ENCODE peak calls at places on chromosomes 4 and X, in four cellular contexts. T is kidney tubule cell, R is NAMALWA, B is ELR. I is an unnamed sample.

GRCh38 chr4:128590034-128590740 is 219.3 kb upstream of the JADE1 start:
- DNase-seq in T (peak), R (no peak), B (no peak), I (no peak)

GRCh38 chrX:150326843-150327242 is 36.3 kb upstream of the MAMLD1 start:
- DNase-seq in T (no peak), R (no peak), B (no peak), I (no peak)

GRCh38 chr4:10028910-10029309 is 7.6 kb upstream of the SLC2A9 start:
- DNase-seq in T (peak), R (no peak), B (no peak), I (no peak)

GRCh38 chrX:155819525-155819924 is 61.6 kb upstream of the VAMP7 start:
- DNase-seq in T (peak), R (no peak), B (no peak), I (no peak)

GRCh38 chrX:119604778-119605177 is 1.4 kb downstream of the NKRF start:
- DNase-seq in T (no peak), R (no peak), B (no peak), I (no peak)

GRCh38 chrX:154458116-154458953 is at the start of gene PLXNA3:
- DNase-seq in T (peak), R (peak), B (peak), I (no peak)

GRCh38 chr4:105155426-105155825 is 8.8 kb downstream of the TET2 start:
- DNase-seq in T (peak), R (no peak), B (no peak), I (no peak)

GRCh38 chr4:74504212-74504611 is 59.3 kb downstream of the AREG start:
- DNase-seq in T (no peak), R (no peak), B (peak), I (no peak)

GRCh38 chr4:123421942-123422781 is 25.6 kb downstream of the SPRY1 start:
- DNase-seq in T (no peak), R (no peak), B (no peak), I (no peak)

GRCh38 chrX:143121471-143121870 is 95.7 kb downstream of the SPANXN4 start:
- DNase-seq in T (no peak), R (no peak), B (no peak), I (no peak)

GRCh38 chr4:41839945-41840854 is 91.7 kb upstream of the PHOX2B start:
- DNase-seq in T (peak), R (no peak), B (peak), I (no peak)

GRCh38 chr4:123767801-123768200 is 371.2 kb downstream of the SPRY1 start:
- DNase-seq in T (no peak), R (no peak), B (peak), I (no peak)

GRCh38 chrX:105610401-105610800 is 211.9 kb upstream of the NRK start:
- DNase-seq in T (no peak), R (no peak), B (peak), I (no peak)

GRCh38 chrX:37905436-37906147 is 58.2 kb upstream of the DYNLT3 start:
- DNase-seq in T (peak), R (peak), B (peak), I (no peak)

GRCh38 chr4:53541577-53542206 is 49.6 kb downstream of the LNX1 start:
- DNase-seq in T (peak), R (no peak), B (peak), I (no peak)

GRCh38 chrX:115958687-115959359 is 211.7 kb upstream of the AGTR2 start:
- DNase-seq in T (peak), R (no peak), B (no peak), I (no peak)

GRCh38 chr4:15779336-15779735 is 1.2 kb downstream of the CD38 start:
- DNase-seq in T (peak), R (peak), B (peak), I (no peak)

GRCh38 chr4:1797861-1798529 is 4.9 kb downstream of the FGFR3 start:
- DNase-seq in T (no peak), R (no peak), B (no peak), I (no peak)

GRCh38 chrX:111507931-111508330 is 3.5 kb upstream of the SERTM2 start:
- DNase-seq in T (peak), R (no peak), B (no peak), I (no peak)

GRCh38 chr4:74042681-74043080 is 4.2 kb upstream of the CXCL3 start:
- DNase-seq in T (peak), R (no peak), B (no peak), I (no peak)

GRCh38 chr4:158667651-158668198 is 4.0 kb downstream of the C4orf46 start:
- DNase-seq in T (peak), R (peak), B (peak), I (peak)

GRCh38 chr4:849478-850175 is 23.7 kb upstream of the CPLX1 start:
- DNase-seq in T (no peak), R (no peak), B (no peak), I (no peak)

GRCh38 chr4:136355970-136356369 is 1176.3 kb downstream of the PCDH18 start:
- DNase-seq in T (no peak), R (no peak), B (no peak), I (no peak)

GRCh38 chr4:85968945-85969830 is 390.7 kb downstream of the MAPK10 start:
- DNase-seq in T (peak), R (peak), B (peak), I (peak)

GRCh38 chrX:54180403-54180802 is 2.7 kb downstream of the FAM120C start:
- DNase-seq in T (peak), R (no peak), B (peak), I (no peak)

GRCh38 chrX:71618303-71618721 is at the start of gene CXCR3:
- DNase-seq in T (peak), R (no peak), B (no peak), I (peak)